ENCODE peak calls at places on chromosome 16, in four cellular contexts. One of them, this sample, is unnamed.

GRCh38 chr16:23155445-23156049 is 6.3 kb upstream of the USP31 start:
- DNase-seq in K562: peak
- DNase-seq in HCT116: peak
- DNase-seq in SK-N-SH: no peak
- DNase-seq in this sample: no peak

GRCh38 chr16:74309789-74310781 is 13.5 kb downstream of the PSMD7 start:
- DNase-seq in K562: peak
- DNase-seq in HCT116: peak
- DNase-seq in SK-N-SH: peak
- DNase-seq in this sample: peak

GRCh38 chr16:1776991-1777374 is 4.0 kb upstream of the MRPS34 start:
- DNase-seq in K562: no peak
- DNase-seq in HCT116: no peak
- DNase-seq in SK-N-SH: no peak
- DNase-seq in this sample: no peak

GRCh38 chr16:30382398-30383015 is at the start of gene SEPTIN1:
- DNase-seq in K562: no peak
- DNase-seq in HCT116: no peak
- DNase-seq in SK-N-SH: no peak
- DNase-seq in this sample: no peak

GRCh38 chr16:66750279-66751134 is 902 bp downstream of the DYNC1LI2 start:
- DNase-seq in K562: peak
- DNase-seq in HCT116: no peak
- DNase-seq in SK-N-SH: no peak
- DNase-seq in this sample: no peak

GRCh38 chr16:77780378-77780837 is 8.0 kb upstream of the VAT1L start:
- DNase-seq in K562: no peak
- DNase-seq in HCT116: peak
- DNase-seq in SK-N-SH: no peak
- DNase-seq in this sample: no peak

GRCh38 chr16:16805809-16806208 is 426.9 kb downstream of the NPIPA7 start:
- DNase-seq in K562: no peak
- DNase-seq in HCT116: no peak
- DNase-seq in SK-N-SH: no peak
- DNase-seq in this sample: no peak

GRCh38 chr16:50313596-50314483 is 47.5 kb downstream of the ADCY7 start:
- DNase-seq in K562: no peak
- DNase-seq in HCT116: no peak
- DNase-seq in SK-N-SH: no peak
- DNase-seq in this sample: no peak

GRCh38 chr16:79171504-79172240 is 428.9 kb downstream of the MAF start:
- DNase-seq in K562: no peak
- DNase-seq in HCT116: no peak
- DNase-seq in SK-N-SH: peak
- DNase-seq in this sample: no peak

DNA sequence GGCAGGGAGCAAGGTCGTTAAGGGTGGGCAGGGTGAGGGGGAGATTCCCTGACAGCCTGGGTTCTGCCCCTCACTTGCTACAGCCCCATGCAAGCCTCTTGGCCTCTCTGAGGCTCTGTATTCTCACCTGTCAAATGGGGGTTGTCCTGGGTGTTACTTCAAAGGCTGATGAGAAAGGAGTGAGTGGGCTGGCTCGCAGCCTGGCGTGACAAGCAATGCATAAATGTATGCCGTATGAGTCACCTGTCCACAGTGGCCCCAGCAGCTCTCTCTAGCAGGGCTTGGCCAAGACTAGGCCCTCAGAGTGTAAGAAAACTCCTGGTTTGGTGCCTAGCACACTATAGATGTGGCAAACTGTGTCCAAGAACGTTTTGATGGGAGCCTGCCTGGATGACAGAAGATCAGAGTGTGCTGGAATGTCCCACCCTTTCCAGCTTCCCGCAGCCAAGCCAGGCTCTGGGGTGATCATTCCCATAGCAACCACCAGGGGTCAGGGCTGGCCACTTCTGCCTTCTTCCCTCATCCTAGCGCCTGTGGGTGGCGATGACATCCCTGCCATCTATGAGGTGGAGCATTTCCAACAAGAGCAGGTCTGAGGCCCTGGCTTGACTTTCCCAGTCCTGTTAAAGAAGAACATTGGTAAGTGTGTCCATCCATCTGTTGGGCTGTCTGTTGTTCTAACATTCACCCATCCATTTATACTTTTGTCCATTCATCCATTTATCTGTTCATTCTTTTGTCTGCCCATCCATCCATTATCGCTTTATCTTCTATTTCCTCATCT is 37.2 kb upstream of the ADGRG1 start:
- DNase-seq in K562: peak
- DNase-seq in HCT116: peak
- DNase-seq in SK-N-SH: peak
- DNase-seq in this sample: peak
- TF ChIP-seq JUND in K562: no peak
- TF ChIP-seq JUND in HCT116: peak
- TF ChIP-seq JUND in SK-N-SH: peak
- TF ChIP-seq JUND in this sample: no peak

DNA sequence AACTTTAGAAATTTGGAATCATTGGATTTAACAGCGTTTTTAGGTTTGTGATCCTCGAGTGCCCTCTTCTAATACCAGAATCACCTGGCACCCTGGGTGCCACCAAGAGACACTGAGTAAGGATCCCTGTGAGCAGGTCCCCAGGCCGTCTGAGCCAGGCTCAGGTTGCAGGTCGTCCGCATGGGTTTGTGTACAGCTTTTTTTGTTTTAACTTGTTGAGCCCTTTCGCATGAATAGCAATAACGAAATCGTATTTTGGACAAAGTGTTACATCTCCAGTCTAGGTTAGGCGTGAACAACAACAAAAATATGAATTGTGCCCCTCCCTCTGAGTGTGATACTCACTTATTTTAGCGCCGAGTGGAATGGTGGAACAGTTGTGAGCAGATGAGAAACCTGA is 10.9 kb downstream of the USP10 start:
- DNase-seq in K562: no peak
- DNase-seq in HCT116: no peak
- DNase-seq in SK-N-SH: no peak
- DNase-seq in this sample: no peak
- TF ChIP-seq JUND in K562: no peak
- TF ChIP-seq JUND in HCT116: no peak
- TF ChIP-seq JUND in SK-N-SH: no peak
- TF ChIP-seq JUND in this sample: no peak

DNA sequence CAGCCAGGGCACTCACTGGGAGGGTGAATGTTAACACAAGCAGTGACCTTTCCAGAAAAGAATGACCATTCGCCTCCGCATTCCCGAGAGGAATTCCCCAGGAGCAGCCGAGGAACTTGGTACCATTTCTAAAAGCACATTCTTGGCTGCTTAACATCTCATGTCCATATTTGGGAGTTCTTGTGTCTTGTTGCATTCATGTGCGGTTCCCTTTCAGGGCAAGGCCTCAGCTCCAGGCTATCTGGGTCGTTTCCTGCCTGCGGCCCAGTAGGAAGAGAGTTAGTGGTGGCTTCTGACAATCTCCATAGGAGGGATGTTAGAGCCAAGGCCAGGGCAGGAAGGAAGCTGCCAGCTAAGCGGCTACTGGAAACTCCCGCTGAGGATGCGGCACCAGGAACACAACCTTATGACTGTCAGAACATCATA is 27.9 kb upstream of the MEAK7 start:
- DNase-seq in K562: no peak
- DNase-seq in HCT116: no peak
- DNase-seq in SK-N-SH: no peak
- DNase-seq in this sample: peak
- TF ChIP-seq JUND in K562: no peak
- TF ChIP-seq JUND in HCT116: no peak
- TF ChIP-seq JUND in SK-N-SH: no peak
- TF ChIP-seq JUND in this sample: no peak

GRCh38 chr16:85417156-85417860 is 195.8 kb upstream of the GSE1 start:
- DNase-seq in K562: no peak
- DNase-seq in HCT116: no peak
- DNase-seq in SK-N-SH: no peak
- DNase-seq in this sample: peak
- TF ChIP-seq JUND in K562: no peak
- TF ChIP-seq JUND in HCT116: no peak
- TF ChIP-seq JUND in SK-N-SH: no peak
- TF ChIP-seq JUND in this sample: no peak

GRCh38 chr16:52099382-52099781 is 447.6 kb downstream of the TOX3 start:
- DNase-seq in K562: no peak
- DNase-seq in HCT116: no peak
- DNase-seq in SK-N-SH: no peak
- DNase-seq in this sample: no peak

GRCh38 chr16:52090080-52090479 is 456.9 kb downstream of the TOX3 start:
- DNase-seq in K562: no peak
- DNase-seq in HCT116: no peak
- DNase-seq in SK-N-SH: no peak
- DNase-seq in this sample: no peak

GRCh38 chr16:52095466-52095865 is 451.5 kb downstream of the TOX3 start:
- DNase-seq in K562: no peak
- DNase-seq in HCT116: no peak
- DNase-seq in SK-N-SH: no peak
- DNase-seq in this sample: peak
- TF ChIP-seq JUND in K562: no peak
- TF ChIP-seq JUND in HCT116: no peak
- TF ChIP-seq JUND in SK-N-SH: no peak
- TF ChIP-seq JUND in this sample: no peak

DNA sequence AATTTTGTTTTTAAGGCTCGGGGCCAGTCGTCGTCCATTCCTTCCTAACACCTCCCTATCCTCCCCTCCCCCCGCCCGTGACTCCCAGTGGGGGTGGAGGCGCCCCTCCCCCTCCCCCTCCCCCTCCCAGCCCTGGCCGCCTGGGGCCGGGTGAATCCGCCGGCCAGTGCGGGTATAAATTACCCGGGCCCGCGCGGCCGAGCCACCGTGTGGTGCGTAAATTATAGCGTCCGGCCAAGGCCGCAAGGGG is 2.0 kb upstream of the GSE1 start:
- DNase-seq in K562: peak
- DNase-seq in HCT116: no peak
- DNase-seq in SK-N-SH: no peak
- DNase-seq in this sample: no peak
- TF ChIP-seq JUND in K562: no peak
- TF ChIP-seq JUND in HCT116: no peak
- TF ChIP-seq JUND in SK-N-SH: no peak
- TF ChIP-seq JUND in this sample: no peak

This sample was measured in T47D.